ENCODE peak calls at places on chromosome X, in four cellular contexts. F is HepG2, B is K562, Q is A549. S is an unnamed sample.

GRCh38 chrX:74514384-74514783 is 93.1 kb downstream of the SLC16A2 start:
- DNase-seq in F (peak; percentile 2), B (no peak), Q (no peak), S (no peak)

GRCh38 chrX:773292-774025 is 142.9 kb downstream of the SHOX start:
- DNase-seq in F (no peak), B (no peak), Q (no peak), S (no peak)

GRCh38 chrX:74249963-74250362 is 54.0 kb upstream of the ZCCHC13 start:
- DNase-seq in F (no peak), B (peak; percentile 76), Q (no peak), S (no peak)

GRCh38 chrX:21738145-21738949 is 19.6 kb downstream of the SMPX start:
- DNase-seq in F (no peak), B (no peak), Q (no peak), S (no peak)

GRCh38 chrX:40267334-40268118 is 169.8 kb upstream of the BCOR start:
- DNase-seq in F (no peak), B (no peak), Q (no peak), S (peak; percentile 92)

GRCh38 chrX:39757971-39758370 is 339.8 kb downstream of the BCOR start:
- DNase-seq in F (no peak), B (no peak), Q (no peak), S (no peak)

GRCh38 chrX:129360175-129360574 is 163.1 kb downstream of the SMARCA1 start:
- DNase-seq in F (peak; percentile 61), B (peak; percentile 50), Q (peak; percentile 13), S (peak; percentile 61)

GRCh38 chrX:103793541-103793932 is 16.9 kb downstream of the PLP1 start:
- DNase-seq in F (no peak), B (no peak), Q (no peak), S (no peak)

GRCh38 chrX:77918568-77918967 is 8.1 kb downstream of the ATP7A start:
- DNase-seq in F (no peak), B (no peak), Q (no peak), S (no peak)

GRCh38 chrX:31112226-31112999 is 40.6 kb upstream of the FTHL17 start:
- DNase-seq in F (no peak), B (no peak), Q (no peak), S (no peak)

GRCh38 chrX:56382278-56382677 is 150.1 kb downstream of the KLF8 start:
- DNase-seq in F (no peak), B (no peak), Q (no peak), S (no peak)

GRCh38 chrX:107715331-107716044 is 60.1 kb downstream of the TSC22D3 start:
- DNase-seq in F (no peak), B (no peak), Q (no peak), S (peak; percentile 30)

GRCh38 chrX:129932792-129933321 is 26.9 kb downstream of the UTP14A start:
- DNase-seq in F (no peak), B (peak; percentile 77), Q (peak; percentile 38), S (peak; percentile 40)

GRCh38 chrX:150236304-150236703 is 126.8 kb upstream of the MAMLD1 start:
- DNase-seq in F (no peak), B (no peak), Q (no peak), S (no peak)

GRCh38 chrX:111100191-111100590 is 4.2 kb downstream of the PAK3 start:
- DNase-seq in F (peak; percentile 8), B (peak; percentile 49), Q (peak; percentile 72), S (peak; percentile 48)

GRCh38 chrX:9847071-9847470 is 60.8 kb downstream of the SHROOM2 start:
- DNase-seq in F (peak; percentile 74), B (no peak), Q (no peak), S (no peak)

GRCh38 chrX:140249122-140249521 is 255.7 kb downstream of the SOX3 start:
- DNase-seq in F (no peak), B (no peak), Q (no peak), S (no peak)

GRCh38 chrX:20547649-20548051 is 280.9 kb upstream of the RPS6KA3 start:
- DNase-seq in F (peak; percentile 48), B (no peak), Q (no peak), S (peak; percentile 35)

GRCh38 chrX:54171527-54171926 is 11.5 kb downstream of the FAM120C start:
- DNase-seq in F (no peak), B (no peak), Q (no peak), S (no peak)

GRCh38 chrX:13398073-13398823 is 78.4 kb upstream of the ATXN3L start:
- DNase-seq in F (peak; percentile 70), B (peak; percentile 54), Q (peak; percentile 75), S (peak; percentile 26)

GRCh38 chrX:124426273-124426672 is 79.9 kb downstream of the SH2D1A start:
- DNase-seq in F (no peak), B (no peak), Q (no peak), S (no peak)

GRCh38 chrX:68832101-68832416 is 3.2 kb downstream of the EFNB1 start:
- DNase-seq in F (no peak), B (no peak), Q (no peak), S (peak; percentile 77)

GRCh38 chrX:9566150-9566621 is 101.3 kb downstream of the TBL1X start:
- DNase-seq in F (peak; percentile 65), B (no peak), Q (peak; percentile 41), S (no peak)

GRCh38 chrX:146854281-146854680 is 39.7 kb upstream of the CXorf51A start:
- DNase-seq in F (no peak), B (no peak), Q (no peak), S (no peak)

GRCh38 chrX:137286423-137286822 is 252.6 kb upstream of the GPR101 start:
- DNase-seq in F (no peak), B (no peak), Q (no peak), S (no peak)

GRCh38 chrX:16177260-16177659 is 10.0 kb downstream of the MAGEB17 start:
- DNase-seq in F (no peak), B (no peak), Q (no peak), S (no peak)

GRCh38 chrX:130058667-130059066 is 51.6 kb downstream of the ELF4 start:
- DNase-seq in F (no peak), B (no peak), Q (no peak), S (no peak)

GRCh38 chrX:110588853-110589252 is 206.8 kb downstream of the CHRDL1 start:
- DNase-seq in F (no peak), B (no peak), Q (no peak), S (no peak)

GRCh38 chrX:53321216-53321942 is 40.0 kb upstream of the IQSEC2 start:
- DNase-seq in F (no peak), B (no peak), Q (no peak), S (peak; percentile 19)

GRCh38 chrX:66200050-66200664 is 36.1 kb downstream of the HEPH start:
- DNase-seq in F (no peak), B (peak; percentile 4), Q (no peak), S (peak; percentile 10)

GRCh38 chrX:135923353-135923752 is 29.8 kb downstream of the SAGE1 start:
- DNase-seq in F (no peak), B (peak; percentile 14), Q (peak; percentile 1), S (no peak)
- TF ChIP-seq CTCF in F (peak; percentile 26), B (peak; percentile 22), Q (peak; percentile 16), S (no peak)

GRCh38 chrX:70454441-70455365 is 10.1 kb downstream of the DLG3 start:
- DNase-seq in F (peak; percentile 84), B (peak; percentile 84), Q (peak; percentile 57), S (peak; percentile 56)
- TF ChIP-seq POLR2A in F (no peak), B (peak; percentile 41), Q (no peak), S (no peak)

GRCh38 chrX:3290561-3290960 is 55.9 kb downstream of the MXRA5 start:
- DNase-seq in F (no peak), B (no peak), Q (no peak), S (no peak)
- TF ChIP-seq MAX in F (no peak), B (no peak), Q (no peak), S (no peak)

GRCh38 chrX:46572295-46572936 is 1.1 kb upstream of the CHST7 start:
- DNase-seq in F (no peak), B (no peak), Q (peak; percentile 25), S (peak; percentile 13)

GRCh38 chrX:46574337-46574940 is 874 bp downstream of the CHST7 start:
- DNase-seq in F (peak; percentile 12), B (no peak), Q (no peak), S (no peak)

GRCh38 chrX:46574941-46575381 is 1.4 kb downstream of the CHST7 start:
- DNase-seq in F (no peak), B (no peak), Q (no peak), S (no peak)

GRCh38 chrX:46573896-46574336 is 351 bp downstream of the CHST7 start:
- DNase-seq in F (peak; percentile 53), B (no peak), Q (peak; percentile 54), S (peak; percentile 66)

DNA sequence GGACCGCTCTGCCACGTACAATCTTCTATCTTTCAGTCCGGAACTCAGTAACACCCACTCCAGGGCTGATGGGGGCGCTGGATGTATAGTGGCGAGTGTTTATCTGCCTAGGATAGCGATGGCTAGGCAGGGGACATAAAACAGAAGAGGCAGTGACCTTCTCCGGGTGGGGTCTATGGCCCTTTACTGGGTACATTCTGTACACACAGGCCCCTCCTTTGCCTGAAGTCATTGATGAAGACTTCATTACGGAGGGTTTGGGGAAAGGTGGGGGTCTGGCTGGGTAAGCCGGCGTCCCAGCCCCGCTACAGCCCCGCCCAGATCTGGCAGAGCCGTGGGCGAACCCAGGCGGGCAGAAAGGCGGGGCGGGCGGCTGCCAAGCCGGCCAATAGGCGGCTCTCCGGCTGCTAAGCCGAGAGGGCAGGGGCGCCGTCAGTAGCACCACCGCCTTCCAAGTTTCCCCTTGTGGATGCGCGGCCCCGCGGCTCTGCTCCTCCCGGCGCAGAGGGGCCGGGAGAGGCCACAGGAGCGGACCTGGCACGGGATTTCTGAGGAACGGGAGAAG is at the start of gene CHST7:
- DNase-seq in F (peak; percentile 54), B (no peak), Q (peak; percentile 67), S (peak; percentile 78)
- TF ChIP-seq CTCF in F (peak; percentile 62), B (no peak), Q (peak; percentile 61), S (peak; percentile 30)

DNA sequence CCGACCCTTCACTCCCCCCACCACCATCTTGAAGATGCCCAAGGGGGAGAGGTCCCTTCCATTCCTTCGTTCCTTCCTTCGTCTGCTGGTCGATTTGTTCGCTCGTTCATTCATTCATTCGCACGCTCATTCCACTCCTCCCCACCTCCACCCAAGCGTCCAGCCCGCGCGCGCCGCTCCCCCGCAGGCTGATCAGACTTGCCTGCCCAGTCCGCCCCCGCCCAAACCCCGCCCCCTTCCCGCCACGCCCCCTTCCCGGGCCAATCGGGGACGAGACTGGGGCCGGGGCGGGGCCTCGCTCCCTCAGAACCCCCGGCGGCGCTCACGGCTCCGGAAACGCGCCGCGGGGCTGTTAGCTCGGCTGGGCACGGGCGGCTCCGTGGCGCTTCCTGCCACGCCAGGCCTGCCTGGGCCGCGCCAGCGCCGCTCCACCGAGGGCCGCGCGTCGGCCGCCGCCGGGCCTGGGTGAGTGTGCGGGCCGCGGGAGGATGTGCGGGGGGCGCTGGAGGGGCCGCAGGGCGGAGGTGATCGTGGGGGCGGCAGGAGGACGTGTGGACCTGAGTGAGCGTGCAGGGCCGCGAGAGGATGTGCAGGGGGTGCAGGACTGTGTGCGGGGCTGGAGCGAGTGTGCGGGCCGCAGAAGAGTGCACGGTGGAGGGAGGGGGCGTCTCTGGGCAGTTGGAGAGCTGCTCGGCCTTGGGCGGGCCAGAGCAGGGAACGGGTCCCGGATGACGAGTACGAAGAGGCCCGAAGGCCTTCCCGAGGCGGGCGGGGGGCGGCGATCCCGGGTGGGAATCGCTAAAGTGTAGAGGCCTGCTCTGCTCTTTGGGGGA is at the start of gene ZNF275:
- DNase-seq in F (peak; percentile 29), B (peak; percentile 85), Q (peak; percentile 65), S (peak; percentile 85)
- TF ChIP-seq POLR2A in F (no peak), B (peak; percentile 54), Q (peak; percentile 56), S (peak; percentile 67)